ENCODE peak calls at places on chromosomes 5 and 9, in nine cellular contexts. One of them, this sample, is unnamed.
A peak's percentile ranks its signal among the peaks of the same experiment; 100 is the strongest.

GRCh38 chr9:136728548-136729123 is 14.1 kb downstream of the LCN10 start:
- DNase-seq in HFF-Myc: no peak
- DNase-seq in mesothelial cell of epicardium: no peak
- DNase-seq in NCI-H1694: no peak
- DNase-seq in effector memory CD8-positive, alpha-beta T cell: no peak
- DNase-seq in EL: peak; percentile 59
- DNase-seq in activated naive CD4-positive, alpha-beta T cell treated with Interleukin-2 at 50 U/mL for 16 hours: no peak
- DNase-seq in EH: peak; percentile 64
- DNase-seq in fibroblast of the conjunctiva: no peak
- DNase-seq in this sample: peak; percentile 64

GRCh38 chr5:112004867-112005532 is 248.0 kb upstream of the NREP start:
- DNase-seq in HFF-Myc: peak; percentile 27
- DNase-seq in mesothelial cell of epicardium: no peak
- DNase-seq in NCI-H1694: no peak
- DNase-seq in effector memory CD8-positive, alpha-beta T cell: no peak
- DNase-seq in EL: peak; percentile 88
- DNase-seq in activated naive CD4-positive, alpha-beta T cell treated with Interleukin-2 at 50 U/mL for 16 hours: no peak
- DNase-seq in EH: peak; percentile 93
- DNase-seq in fibroblast of the conjunctiva: no peak
- DNase-seq in this sample: peak; percentile 49

GRCh38 chr9:8572209-8572608 is 772.6 kb upstream of the DMAC1 start:
- DNase-seq in HFF-Myc: no peak
- DNase-seq in mesothelial cell of epicardium: no peak
- DNase-seq in NCI-H1694: no peak
- DNase-seq in effector memory CD8-positive, alpha-beta T cell: no peak
- DNase-seq in EL: no peak
- DNase-seq in activated naive CD4-positive, alpha-beta T cell treated with Interleukin-2 at 50 U/mL for 16 hours: no peak
- DNase-seq in EH: no peak
- DNase-seq in fibroblast of the conjunctiva: no peak
- DNase-seq in this sample: no peak

GRCh38 chr9:27440888-27441740 is 83.0 kb upstream of the IFNK start:
- DNase-seq in HFF-Myc: no peak
- DNase-seq in mesothelial cell of epicardium: no peak
- DNase-seq in NCI-H1694: no peak
- DNase-seq in effector memory CD8-positive, alpha-beta T cell: no peak
- DNase-seq in EL: no peak
- DNase-seq in activated naive CD4-positive, alpha-beta T cell treated with Interleukin-2 at 50 U/mL for 16 hours: no peak
- DNase-seq in EH: no peak
- DNase-seq in fibroblast of the conjunctiva: no peak
- DNase-seq in this sample: no peak

GRCh38 chr5:14342306-14342705 is 199.2 kb downstream of the TRIO start:
- DNase-seq in HFF-Myc: no peak
- DNase-seq in mesothelial cell of epicardium: no peak
- DNase-seq in NCI-H1694: no peak
- DNase-seq in effector memory CD8-positive, alpha-beta T cell: no peak
- DNase-seq in EL: peak; percentile 42
- DNase-seq in activated naive CD4-positive, alpha-beta T cell treated with Interleukin-2 at 50 U/mL for 16 hours: no peak
- DNase-seq in EH: peak; percentile 55
- DNase-seq in fibroblast of the conjunctiva: no peak
- DNase-seq in this sample: no peak

GRCh38 chr5:69167488-69167845 is 517 bp downstream of the CCNB1 start:
- DNase-seq in HFF-Myc: no peak
- DNase-seq in mesothelial cell of epicardium: no peak
- DNase-seq in NCI-H1694: no peak
- DNase-seq in effector memory CD8-positive, alpha-beta T cell: no peak
- DNase-seq in EL: peak; percentile 23
- DNase-seq in activated naive CD4-positive, alpha-beta T cell treated with Interleukin-2 at 50 U/mL for 16 hours: no peak
- DNase-seq in EH: peak; percentile 18
- DNase-seq in fibroblast of the conjunctiva: no peak
- DNase-seq in this sample: no peak

GRCh38 chr5:112709416-112709815 is 28.3 kb upstream of the APC start:
- DNase-seq in HFF-Myc: no peak
- DNase-seq in mesothelial cell of epicardium: no peak
- DNase-seq in NCI-H1694: no peak
- DNase-seq in effector memory CD8-positive, alpha-beta T cell: no peak
- DNase-seq in EL: peak; percentile 29
- DNase-seq in activated naive CD4-positive, alpha-beta T cell treated with Interleukin-2 at 50 U/mL for 16 hours: no peak
- DNase-seq in EH: peak; percentile 57
- DNase-seq in fibroblast of the conjunctiva: no peak
- DNase-seq in this sample: peak; percentile 51

GRCh38 chr5:168670881-168671575 is 91.9 kb upstream of the PANK3 start:
- DNase-seq in HFF-Myc: no peak
- DNase-seq in mesothelial cell of epicardium: no peak
- DNase-seq in NCI-H1694: no peak
- DNase-seq in effector memory CD8-positive, alpha-beta T cell: no peak
- DNase-seq in EL: no peak
- DNase-seq in activated naive CD4-positive, alpha-beta T cell treated with Interleukin-2 at 50 U/mL for 16 hours: no peak
- DNase-seq in EH: no peak
- DNase-seq in fibroblast of the conjunctiva: no peak
- DNase-seq in this sample: no peak

GRCh38 chr5:125559296-125559695 is 812.9 kb upstream of the ZNF608 start:
- DNase-seq in HFF-Myc: peak; percentile 55
- DNase-seq in mesothelial cell of epicardium: no peak
- DNase-seq in NCI-H1694: no peak
- DNase-seq in effector memory CD8-positive, alpha-beta T cell: no peak
- DNase-seq in EL: peak; percentile 90
- DNase-seq in activated naive CD4-positive, alpha-beta T cell treated with Interleukin-2 at 50 U/mL for 16 hours: no peak
- DNase-seq in EH: peak; percentile 7
- DNase-seq in fibroblast of the conjunctiva: peak; percentile 6
- DNase-seq in this sample: peak; percentile 93

GRCh38 chr5:160165137-160166068 is 46.2 kb upstream of the PWWP2A start:
- DNase-seq in HFF-Myc: peak; percentile 97
- DNase-seq in mesothelial cell of epicardium: no peak
- DNase-seq in NCI-H1694: peak; percentile 79
- DNase-seq in effector memory CD8-positive, alpha-beta T cell: no peak
- DNase-seq in EL: peak; percentile 99
- DNase-seq in activated naive CD4-positive, alpha-beta T cell treated with Interleukin-2 at 50 U/mL for 16 hours: no peak
- DNase-seq in EH: peak; percentile 100
- DNase-seq in fibroblast of the conjunctiva: peak; percentile 96
- DNase-seq in this sample: peak; percentile 99

GRCh38 chr5:54180616-54181015 is 129.8 kb downstream of the ARL15 start:
- DNase-seq in HFF-Myc: no peak
- DNase-seq in mesothelial cell of epicardium: no peak
- DNase-seq in NCI-H1694: no peak
- DNase-seq in effector memory CD8-positive, alpha-beta T cell: no peak
- DNase-seq in EL: peak; percentile 32
- DNase-seq in activated naive CD4-positive, alpha-beta T cell treated with Interleukin-2 at 50 U/mL for 16 hours: no peak
- DNase-seq in EH: peak; percentile 52
- DNase-seq in fibroblast of the conjunctiva: no peak
- DNase-seq in this sample: peak; percentile 39

GRCh38 chr5:134550271-134551214 is 25.1 kb downstream of the JADE2 start:
- DNase-seq in HFF-Myc: no peak
- DNase-seq in mesothelial cell of epicardium: no peak
- DNase-seq in NCI-H1694: no peak
- DNase-seq in effector memory CD8-positive, alpha-beta T cell: no peak
- DNase-seq in EL: peak; percentile 49
- DNase-seq in activated naive CD4-positive, alpha-beta T cell treated with Interleukin-2 at 50 U/mL for 16 hours: no peak
- DNase-seq in EH: peak; percentile 47
- DNase-seq in fibroblast of the conjunctiva: no peak
- DNase-seq in this sample: peak; percentile 73

GRCh38 chr9:93576296-93577044 is at the start of gene PHF2:
- DNase-seq in HFF-Myc: no peak
- DNase-seq in mesothelial cell of epicardium: no peak
- DNase-seq in NCI-H1694: no peak
- DNase-seq in effector memory CD8-positive, alpha-beta T cell: peak; percentile 26
- DNase-seq in EL: peak; percentile 30
- DNase-seq in activated naive CD4-positive, alpha-beta T cell treated with Interleukin-2 at 50 U/mL for 16 hours: peak; percentile 27
- DNase-seq in EH: no peak
- DNase-seq in fibroblast of the conjunctiva: no peak
- DNase-seq in this sample: peak; percentile 59

GRCh38 chr5:80174790-80175189 is 81.1 kb downstream of the SERINC5 start:
- DNase-seq in HFF-Myc: no peak
- DNase-seq in mesothelial cell of epicardium: no peak
- DNase-seq in NCI-H1694: no peak
- DNase-seq in effector memory CD8-positive, alpha-beta T cell: no peak
- DNase-seq in EL: no peak
- DNase-seq in activated naive CD4-positive, alpha-beta T cell treated with Interleukin-2 at 50 U/mL for 16 hours: no peak
- DNase-seq in EH: no peak
- DNase-seq in fibroblast of the conjunctiva: no peak
- DNase-seq in this sample: no peak

This sample was measured in astrocyte of the hippocampus.